ENCODE peak calls at places on chromosomes 2 and 18, in nine cellular contexts. I is stimulated activated CD8-positive, alpha-beta memory T cell treated with anti-CD3 and anti-CD28 coated beads, Interleukin-15, amount 100 ng/mL, for 24 hours; Q is cerebellar cortex; P is activated T-cell treated with anti-CD3 and anti-CD28 coated beads for 24 hours; N is stimulated activated CD4-positive, alpha-beta T cell treated with anti-CD3 and anti-CD28 coated beads, Interleukin-4, amount 100 ng/mL, for 1 hour; U is H4; X is NCI-H748 treated with DMSO at 0.1 percent for 48 hours; R is IMR-90; M is astrocyte of the hippocampus. C is an unnamed sample.

GRCh38 chr18:49716035-49716434 is 97.3 kb downstream of the ACAA2 start:
- DNase-seq in P (no peak), R (no peak), M (no peak), I (no peak), X (no peak), Q (no peak), N (no peak), U (no peak), C (peak; percentile 9)

GRCh38 chr18:30088238-30088637 is 954.3 kb downstream of the DSC3 start:
- DNase-seq in Q (no peak), M (no peak), U (no peak), P (no peak), X (no peak), I (no peak), N (no peak), R (no peak), C (no peak)

GRCh38 chr2:195390686-195391085 is 266.3 kb upstream of the SLC39A10 start:
- DNase-seq in U (no peak), P (no peak), M (no peak), R (no peak), Q (no peak), I (no peak), N (no peak), X (no peak), C (no peak)

GRCh38 chr2:240818543-240819403 is 1.2 kb downstream of the KIF1A start:
- DNase-seq in M (peak; percentile 34), U (peak; percentile 2), R (no peak), X (peak; percentile 37), N (no peak), I (no peak), P (no peak), Q (no peak), C (no peak)

GRCh38 chr2:98936133-98936916 is at the start of gene CRACDL:
- DNase-seq in X (no peak), M (peak; percentile 70), U (no peak), N (peak; percentile 28), Q (no peak), I (no peak), R (no peak), P (no peak), C (no peak)

GRCh38 chr2:19933351-19933981 is 31.7 kb upstream of the TTC32 start:
- DNase-seq in I (no peak), X (no peak), R (peak; percentile 64), M (peak; percentile 76), N (no peak), P (no peak), U (peak; percentile 10), Q (peak; percentile 6), C (no peak)

GRCh38 chr2:144358979-144359541 is 160.9 kb downstream of the ZEB2 start:
- DNase-seq in I (no peak), M (peak; percentile 64), U (no peak), P (no peak), R (peak; percentile 71), N (no peak), Q (no peak), X (no peak), C (no peak)

GRCh38 chr2:47724221-47724981 is 58.5 kb upstream of the MSH6 start:
- DNase-seq in N (no peak), X (no peak), P (no peak), I (no peak), U (no peak), R (peak; percentile 13), M (no peak), Q (no peak), C (no peak)

GRCh38 chr2:240604291-240604938 is 17.9 kb downstream of the CAPN10 start:
- DNase-seq in Q (peak; percentile 64), X (peak; percentile 28), N (peak; percentile 0), R (peak; percentile 49), U (no peak), I (no peak), M (peak; percentile 70), P (no peak), C (no peak)

GRCh38 chr2:135708159-135708558 is 33.5 kb upstream of the UBXN4 start:
- DNase-seq in N (no peak), P (no peak), M (no peak), X (no peak), R (no peak), Q (no peak), U (no peak), I (no peak), C (no peak)

GRCh38 chr18:8870528-8870927 is 165.2 kb downstream of the MTCL1 start:
- DNase-seq in I (no peak), X (no peak), N (no peak), Q (peak; percentile 80), M (no peak), R (no peak), P (no peak), U (no peak), C (no peak)

GRCh38 chr2:105442056-105442455 is 43.2 kb upstream of the FHL2 start:
- DNase-seq in P (no peak), N (no peak), I (no peak), U (no peak), M (no peak), R (no peak), Q (no peak), X (no peak), C (no peak)

GRCh38 chr18:79603321-79604204 is 76.0 kb upstream of the CTDP1 start:
- DNase-seq in Q (no peak), I (no peak), P (no peak), R (no peak), M (no peak), X (no peak), U (no peak), N (no peak), C (no peak)

GRCh38 chr2:221529943-221530652 is 42.0 kb downstream of the EPHA4 start:
- DNase-seq in N (no peak), Q (no peak), X (peak; percentile 74), R (peak; percentile 93), M (peak; percentile 44), I (no peak), P (no peak), U (peak; percentile 94), C (peak; percentile 88)

GRCh38 chr18:37539236-37539635 is 26.4 kb downstream of the CELF4 start:
- DNase-seq in R (no peak), U (no peak), Q (no peak), P (no peak), N (no peak), I (no peak), M (no peak), X (no peak), C (no peak)

GRCh38 chr2:241843321-241844065 is 15.2 kb downstream of the PDCD1 start:
- DNase-seq in X (no peak), M (no peak), R (no peak), I (no peak), P (no peak), U (no peak), Q (no peak), N (no peak), C (no peak)

GRCh38 chr2:160667811-160668210 is 174.2 kb upstream of the RBMS1 start:
- DNase-seq in U (no peak), I (no peak), X (no peak), P (no peak), N (no peak), Q (no peak), R (peak; percentile 49), M (no peak), C (no peak)

GRCh38 chr2:66173635-66174034 is 261.3 kb upstream of the MEIS1 start:
- DNase-seq in R (no peak), U (no peak), M (no peak), Q (peak; percentile 16), I (no peak), X (no peak), N (no peak), P (no peak), C (no peak)

GRCh38 chr2:222358876-222359275 is 60.1 kb upstream of the PAX3 start:
- DNase-seq in Q (no peak), X (no peak), M (no peak), U (peak; percentile 42), N (no peak), I (no peak), R (no peak), P (no peak), C (no peak)

GRCh38 chr2:188524519-188525113 is 232.9 kb downstream of the GULP1 start:
- DNase-seq in M (peak; percentile 74), X (peak; percentile 50), Q (peak; percentile 43), N (peak; percentile 2), I (no peak), R (peak; percentile 69), U (peak; percentile 49), P (peak; percentile 2), C (peak; percentile 3)

GRCh38 chr18:60259052-60259681 is 113.4 kb downstream of the MC4R start:
- DNase-seq in U (peak; percentile 11), R (peak; percentile 38), X (no peak), P (no peak), Q (no peak), M (no peak), N (no peak), I (no peak), C (no peak)

GRCh38 chr18:79532690-79533058 is 136.9 kb downstream of the NFATC1 start:
- DNase-seq in N (no peak), U (no peak), P (no peak), I (no peak), R (no peak), X (no peak), Q (no peak), M (no peak), C (no peak)

GRCh38 chr2:9093324-9093723 is 89.8 kb upstream of the MBOAT2 start:
- DNase-seq in X (no peak), I (no peak), R (no peak), U (no peak), N (no peak), M (no peak), P (no peak), Q (no peak), C (no peak)

GRCh38 chr18:73136134-73136533 is 268.3 kb upstream of the NETO1 start:
- DNase-seq in N (no peak), R (no peak), U (peak; percentile 26), I (no peak), M (peak; percentile 3), Q (no peak), X (peak; percentile 21), P (no peak), C (no peak)

GRCh38 chr2:64606495-64607363 is 47.0 kb downstream of the SERTAD2 start:
- DNase-seq in R (no peak), U (no peak), M (no peak), X (no peak), I (peak; percentile 45), N (peak; percentile 77), Q (no peak), P (peak; percentile 68), C (peak; percentile 26)

GRCh38 chr2:28334527-28334891 is 58.1 kb upstream of the FOSL2 start:
- DNase-seq in P (no peak), I (no peak), M (no peak), N (no peak), R (no peak), Q (peak; percentile 48), U (no peak), X (no peak), C (no peak)

GRCh38 chr2:202221873-202222272 is 16.5 kb downstream of the SUMO1 start:
- DNase-seq in P (no peak), I (no peak), Q (no peak), R (peak; percentile 56), X (no peak), N (no peak), U (no peak), M (peak; percentile 51), C (no peak)

GRCh38 chr18:12990128-12990485 is 1.1 kb upstream of the CEP192 start:
- DNase-seq in Q (no peak), U (no peak), P (peak; percentile 23), M (no peak), X (no peak), I (no peak), R (no peak), N (no peak), C (no peak)

GRCh38 chr2:8837795-8838140 is 355 bp upstream of the KIDINS220 start:
- DNase-seq in Q (no peak), I (no peak), P (no peak), R (no peak), X (no peak), N (no peak), U (no peak), M (no peak), C (no peak)

GRCh38 chr2:104923665-104924064 is 69.8 kb downstream of the POU3F3 start:
- DNase-seq in P (no peak), X (no peak), M (no peak), R (no peak), U (no peak), I (no peak), Q (no peak), N (no peak), C (no peak)

GRCh38 chr2:218429951-218430692 is 11.2 kb downstream of the VIL1 start:
- DNase-seq in P (no peak), I (no peak), M (no peak), N (no peak), Q (no peak), R (no peak), X (no peak), U (no peak), C (no peak)